ENCODE peak calls at places on chromosome 15, in seven cellular contexts. One of them, this sample, is unnamed.

GRCh38 chr15:34436126-34436955 is 1.3 kb downstream of the GOLGA8A start:
- DNase-seq in WTC11: peak
- DNase-seq in ascending aorta: no peak
- DNase-seq in AG09319: no peak
- DNase-seq in GM12864: no peak
- DNase-seq in foreskin fibroblast: peak
- DNase-seq in HFF-Myc: no peak
- DNase-seq in this sample: no peak

GRCh38 chr15:63915888-63916731 is 82.4 kb upstream of the HERC1 start:
- DNase-seq in WTC11: peak
- DNase-seq in foreskin fibroblast: peak
- DNase-seq in HFF-Myc: no peak
- DNase-seq in AG09319: no peak
- DNase-seq in GM12864: no peak
- DNase-seq in ascending aorta: no peak
- DNase-seq in this sample: no peak

GRCh38 chr15:39270976-39271375 is 309.9 kb upstream of the THBS1 start:
- DNase-seq in foreskin fibroblast: peak
- DNase-seq in WTC11: no peak
- DNase-seq in AG09319: no peak
- DNase-seq in ascending aorta: no peak
- DNase-seq in HFF-Myc: peak
- DNase-seq in GM12864: no peak
- DNase-seq in this sample: no peak

GRCh38 chr15:90059208-90059985 is 42.9 kb downstream of the IDH2 start:
- DNase-seq in foreskin fibroblast: no peak
- DNase-seq in WTC11: peak
- DNase-seq in HFF-Myc: no peak
- DNase-seq in AG09319: no peak
- DNase-seq in ascending aorta: peak
- DNase-seq in GM12864: peak
- DNase-seq in this sample: peak

GRCh38 chr15:77296773-77297337 is 123.0 kb downstream of the PEAK1 start:
- DNase-seq in ascending aorta: no peak
- DNase-seq in HFF-Myc: no peak
- DNase-seq in foreskin fibroblast: no peak
- DNase-seq in AG09319: no peak
- DNase-seq in WTC11: no peak
- DNase-seq in GM12864: no peak
- DNase-seq in this sample: no peak

GRCh38 chr15:77035999-77036471 is 34.9 kb downstream of the TSPAN3 start:
- DNase-seq in HFF-Myc: no peak
- DNase-seq in WTC11: no peak
- DNase-seq in ascending aorta: peak
- DNase-seq in foreskin fibroblast: no peak
- DNase-seq in GM12864: no peak
- DNase-seq in AG09319: no peak
- DNase-seq in this sample: no peak

GRCh38 chr15:78007965-78008886 is 69.3 kb downstream of the TBC1D2B start:
- DNase-seq in HFF-Myc: peak
- DNase-seq in AG09319: peak
- DNase-seq in GM12864: no peak
- DNase-seq in WTC11: no peak
- DNase-seq in foreskin fibroblast: peak
- DNase-seq in ascending aorta: no peak
- DNase-seq in this sample: no peak

GRCh38 chr15:74817370-74817737 is 4.7 kb downstream of the LMAN1L start:
- DNase-seq in WTC11: no peak
- DNase-seq in ascending aorta: no peak
- DNase-seq in HFF-Myc: peak
- DNase-seq in foreskin fibroblast: peak
- DNase-seq in GM12864: no peak
- DNase-seq in AG09319: no peak
- DNase-seq in this sample: no peak

GRCh38 chr15:82122754-82123400 is 77.1 kb upstream of the MEX3B start:
- DNase-seq in foreskin fibroblast: peak
- DNase-seq in WTC11: no peak
- DNase-seq in AG09319: peak
- DNase-seq in GM12864: no peak
- DNase-seq in ascending aorta: no peak
- DNase-seq in HFF-Myc: peak
- DNase-seq in this sample: no peak

GRCh38 chr15:70584838-70585706 is 178.3 kb downstream of the UACA start:
- DNase-seq in ascending aorta: peak
- DNase-seq in HFF-Myc: no peak
- DNase-seq in WTC11: peak
- DNase-seq in AG09319: no peak
- DNase-seq in foreskin fibroblast: peak
- DNase-seq in GM12864: no peak
- DNase-seq in this sample: no peak

GRCh38 chr15:89088605-89089315 is 504 bp downstream of the ABHD2 start:
- DNase-seq in WTC11: no peak
- DNase-seq in ascending aorta: peak
- DNase-seq in GM12864: no peak
- DNase-seq in HFF-Myc: no peak
- DNase-seq in foreskin fibroblast: peak
- DNase-seq in AG09319: no peak
- DNase-seq in this sample: no peak

GRCh38 chr15:98547741-98548166 is 100.6 kb upstream of the IGF1R start:
- DNase-seq in AG09319: no peak
- DNase-seq in foreskin fibroblast: peak
- DNase-seq in HFF-Myc: no peak
- DNase-seq in WTC11: peak
- DNase-seq in ascending aorta: no peak
- DNase-seq in GM12864: no peak
- DNase-seq in this sample: no peak

GRCh38 chr15:25234831-25235230 is 204.0 kb downstream of the UBE3A start:
- DNase-seq in HFF-Myc: no peak
- DNase-seq in GM12864: no peak
- DNase-seq in WTC11: no peak
- DNase-seq in foreskin fibroblast: no peak
- DNase-seq in ascending aorta: no peak
- DNase-seq in AG09319: no peak
- DNase-seq in this sample: no peak

GRCh38 chr15:95021816-95022215 is 790.5 kb downstream of the MCTP2 start:
- DNase-seq in WTC11: no peak
- DNase-seq in HFF-Myc: no peak
- DNase-seq in ascending aorta: no peak
- DNase-seq in foreskin fibroblast: no peak
- DNase-seq in AG09319: no peak
- DNase-seq in GM12864: no peak
- DNase-seq in this sample: no peak

GRCh38 chr15:56028430-56028829 is 35.0 kb upstream of the NEDD4 start:
- DNase-seq in GM12864: no peak
- DNase-seq in HFF-Myc: no peak
- DNase-seq in WTC11: no peak
- DNase-seq in foreskin fibroblast: no peak
- DNase-seq in ascending aorta: no peak
- DNase-seq in AG09319: no peak
- DNase-seq in this sample: no peak

GRCh38 chr15:31574761-31575160 is 248.1 kb downstream of the KLF13 start:
- DNase-seq in ascending aorta: no peak
- DNase-seq in HFF-Myc: no peak
- DNase-seq in AG09319: no peak
- DNase-seq in foreskin fibroblast: no peak
- DNase-seq in WTC11: no peak
- DNase-seq in GM12864: no peak
- DNase-seq in this sample: no peak

DNA sequence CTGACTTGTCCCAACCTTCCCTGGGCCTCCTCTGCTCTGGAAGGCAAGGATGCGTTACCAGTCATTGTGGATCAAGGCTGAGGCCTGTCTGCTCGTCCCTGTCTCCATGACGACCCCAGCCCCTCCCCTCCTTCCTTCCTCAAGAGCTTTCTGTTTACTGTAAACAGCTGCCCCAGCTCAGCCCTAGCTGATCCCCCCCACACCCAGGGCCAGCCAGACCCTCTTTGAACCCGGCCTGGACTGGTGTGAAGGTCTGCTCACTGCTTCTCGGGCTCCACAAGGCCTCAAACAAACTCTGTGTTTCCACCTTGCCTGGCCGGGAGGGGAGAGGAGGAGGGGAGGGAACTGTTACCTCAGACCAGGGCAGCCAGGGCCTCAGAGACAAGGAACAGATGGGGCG is 16.9 kb downstream of the VPS18 start:
- DNase-seq in AG09319: no peak
- DNase-seq in HFF-Myc: no peak
- DNase-seq in GM12864: no peak
- DNase-seq in ascending aorta: no peak
- DNase-seq in WTC11: peak
- DNase-seq in foreskin fibroblast: no peak
- DNase-seq in this sample: no peak
- TF ChIP-seq CTCF in AG09319: no peak
- TF ChIP-seq CTCF in HFF-Myc: no peak
- TF ChIP-seq CTCF in GM12864: no peak
- TF ChIP-seq CTCF in ascending aorta: no peak
- TF ChIP-seq CTCF in WTC11: no peak
- TF ChIP-seq CTCF in foreskin fibroblast: no peak
- TF ChIP-seq CTCF in this sample: no peak

GRCh38 chr15:84824260-84824690 is 7.1 kb downstream of the ALPK3 start:
- DNase-seq in AG09319: peak
- DNase-seq in GM12864: no peak
- DNase-seq in foreskin fibroblast: no peak
- DNase-seq in ascending aorta: peak
- DNase-seq in WTC11: no peak
- DNase-seq in HFF-Myc: no peak
- DNase-seq in this sample: no peak
- TF ChIP-seq CTCF in AG09319: no peak
- TF ChIP-seq CTCF in GM12864: no peak
- TF ChIP-seq CTCF in foreskin fibroblast: no peak
- TF ChIP-seq CTCF in ascending aorta: no peak
- TF ChIP-seq CTCF in WTC11: no peak
- TF ChIP-seq CTCF in HFF-Myc: no peak
- TF ChIP-seq CTCF in this sample: no peak

GRCh38 chr15:71753346-71753745 is 57.0 kb upstream of the NR2E3 start:
- DNase-seq in foreskin fibroblast: peak
- DNase-seq in AG09319: no peak
- DNase-seq in ascending aorta: no peak
- DNase-seq in GM12864: no peak
- DNase-seq in WTC11: no peak
- DNase-seq in HFF-Myc: peak
- DNase-seq in this sample: no peak

GRCh38 chr15:71756574-71757352 is 53.6 kb upstream of the NR2E3 start:
- DNase-seq in GM12864: no peak
- DNase-seq in AG09319: no peak
- DNase-seq in WTC11: no peak
- DNase-seq in ascending aorta: no peak
- DNase-seq in HFF-Myc: no peak
- DNase-seq in foreskin fibroblast: no peak
- DNase-seq in this sample: no peak

GRCh38 chr15:71755571-71755970 is 54.8 kb upstream of the NR2E3 start:
- DNase-seq in GM12864: no peak
- DNase-seq in AG09319: no peak
- DNase-seq in WTC11: no peak
- DNase-seq in ascending aorta: no peak
- DNase-seq in HFF-Myc: no peak
- DNase-seq in foreskin fibroblast: no peak
- DNase-seq in this sample: no peak

GRCh38 chr15:71754660-71755059 is 55.7 kb upstream of the NR2E3 start:
- DNase-seq in ascending aorta: no peak
- DNase-seq in GM12864: no peak
- DNase-seq in AG09319: no peak
- DNase-seq in HFF-Myc: no peak
- DNase-seq in foreskin fibroblast: no peak
- DNase-seq in WTC11: no peak
- DNase-seq in this sample: no peak

DNA sequence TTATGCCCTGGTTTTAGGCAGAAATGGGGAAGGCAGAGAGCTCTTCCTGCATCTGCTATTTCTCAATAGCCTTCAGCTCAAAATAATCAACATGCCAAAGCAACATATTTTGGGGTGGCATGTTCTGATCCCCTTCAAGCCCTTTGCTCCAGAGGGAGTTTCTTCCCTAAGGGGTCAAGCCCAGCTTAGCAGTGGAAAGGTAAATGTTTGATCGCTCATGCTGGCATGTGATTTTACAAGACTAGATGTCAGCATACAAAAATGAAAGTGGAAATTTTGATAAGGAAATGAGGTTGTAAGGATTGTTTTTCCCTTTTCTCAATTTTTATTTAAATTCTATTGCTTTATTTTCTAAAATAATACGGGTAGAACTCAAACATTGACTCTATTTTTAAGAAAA is 55.3 kb upstream of the NR2E3 start:
- DNase-seq in WTC11: no peak
- DNase-seq in GM12864: no peak
- DNase-seq in AG09319: no peak
- DNase-seq in ascending aorta: no peak
- DNase-seq in HFF-Myc: no peak
- DNase-seq in foreskin fibroblast: no peak
- DNase-seq in this sample: no peak
- TF ChIP-seq CTCF in WTC11: no peak
- TF ChIP-seq CTCF in GM12864: no peak
- TF ChIP-seq CTCF in AG09319: no peak
- TF ChIP-seq CTCF in ascending aorta: no peak
- TF ChIP-seq CTCF in HFF-Myc: no peak
- TF ChIP-seq CTCF in foreskin fibroblast: no peak
- TF ChIP-seq CTCF in this sample: no peak

GRCh38 chr15:43774062-43774461 is 2.7 kb downstream of the ELL3 start:
- DNase-seq in foreskin fibroblast: peak
- DNase-seq in ascending aorta: no peak
- DNase-seq in AG09319: no peak
- DNase-seq in WTC11: no peak
- DNase-seq in HFF-Myc: no peak
- DNase-seq in GM12864: no peak
- DNase-seq in this sample: no peak

GRCh38 chr15:43776718-43777292 is at the start of gene ELL3:
- DNase-seq in AG09319: no peak
- DNase-seq in WTC11: peak
- DNase-seq in foreskin fibroblast: peak
- DNase-seq in HFF-Myc: no peak
- DNase-seq in GM12864: no peak
- DNase-seq in ascending aorta: peak
- DNase-seq in this sample: no peak

GRCh38 chr15:43776101-43776717 is 557 bp downstream of the ELL3 start:
- DNase-seq in AG09319: no peak
- DNase-seq in GM12864: peak
- DNase-seq in WTC11: peak
- DNase-seq in HFF-Myc: no peak
- DNase-seq in foreskin fibroblast: peak
- DNase-seq in ascending aorta: no peak
- DNase-seq in this sample: peak

GRCh38 chr15:43777293-43777819 is 590 bp upstream of the ELL3 start:
- DNase-seq in WTC11: peak
- DNase-seq in GM12864: peak
- DNase-seq in AG09319: no peak
- DNase-seq in HFF-Myc: peak
- DNase-seq in foreskin fibroblast: peak
- DNase-seq in ascending aorta: peak
- DNase-seq in this sample: no peak

DNA sequence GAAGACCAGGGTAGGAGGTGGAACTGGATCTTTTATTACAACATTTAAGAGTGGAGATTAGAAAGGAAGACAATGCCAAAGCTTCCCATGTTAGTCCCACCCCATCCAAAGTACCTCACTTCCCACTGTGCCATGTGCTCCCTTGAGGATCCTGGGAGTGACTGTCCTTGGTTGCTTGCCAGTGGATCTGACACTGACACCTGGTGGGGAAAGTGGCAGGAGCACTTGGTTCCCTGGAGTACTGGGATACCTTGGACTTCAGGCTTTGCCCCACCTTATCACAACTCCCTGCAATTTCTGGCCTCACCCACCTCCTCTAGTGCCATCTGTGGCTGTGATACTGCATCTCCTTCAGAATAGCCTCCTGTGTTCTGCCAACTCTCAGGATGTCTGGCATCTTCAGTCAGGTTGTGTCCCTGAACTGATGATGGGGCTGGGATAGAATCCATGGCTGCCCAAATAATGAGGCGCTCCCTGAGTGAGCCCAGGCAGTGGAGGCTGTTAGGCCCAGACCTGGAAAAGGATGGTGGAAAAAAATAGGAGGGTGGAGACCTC is 1.3 kb downstream of the ELL3 start:
- DNase-seq in foreskin fibroblast: peak
- DNase-seq in WTC11: peak
- DNase-seq in AG09319: no peak
- DNase-seq in ascending aorta: peak
- DNase-seq in GM12864: no peak
- DNase-seq in HFF-Myc: peak
- DNase-seq in this sample: no peak
- TF ChIP-seq CTCF in foreskin fibroblast: peak
- TF ChIP-seq CTCF in WTC11: no peak
- TF ChIP-seq CTCF in AG09319: peak
- TF ChIP-seq CTCF in ascending aorta: no peak
- TF ChIP-seq CTCF in GM12864: no peak
- TF ChIP-seq CTCF in HFF-Myc: peak
- TF ChIP-seq CTCF in this sample: peak